ENCODE peak calls at places on chromosomes 7 and 10, in eight cellular contexts. V is adrenal gland; M is CD8-positive, alpha-beta memory T cell; I is uterus; N is BE2C; K is IMR-90; D is heart right ventricle; Y is stomach. T is an unnamed sample.

GRCh38 chr7:156082048-156082447 is 269.8 kb upstream of the SHH start:
- DNase-seq in V (no peak), M (no peak), I (no peak), N (no peak), K (no peak), D (no peak), Y (no peak), T (no peak)

GRCh38 chr7:158055726-158056510 is 531.7 kb downstream of the PTPRN2 start:
- DNase-seq in V (no peak), M (peak; percentile 23), I (no peak), N (no peak), K (no peak), D (no peak), Y (no peak), T (no peak)

GRCh38 chr7:27178366-27178765 is 4.2 kb upstream of the HOXA10 start:
- DNase-seq in V (no peak), M (no peak), I (peak; percentile 65), N (no peak), K (no peak), D (no peak), Y (no peak), T (no peak)

GRCh38 chr7:34080513-34080912 is 175.2 kb downstream of the BMPER start:
- DNase-seq in V (no peak), M (no peak), I (no peak), N (no peak), K (peak; percentile 48), D (no peak), Y (no peak), T (no peak)

GRCh38 chr7:2804227-2804763 is 39.8 kb downstream of the GNA12 start:
- DNase-seq in V (no peak), M (no peak), I (no peak), N (no peak), K (no peak), D (no peak), Y (no peak), T (no peak)

GRCh38 chr7:87926581-87927461 is 7.2 kb upstream of the ADAM22 start:
- DNase-seq in V (no peak), M (no peak), I (no peak), N (no peak), K (no peak), D (no peak), Y (no peak), T (no peak)

GRCh38 chr7:13904689-13905088 is 84.8 kb downstream of the ETV1 start:
- DNase-seq in V (no peak), M (no peak), I (no peak), N (no peak), K (peak; percentile 77), D (no peak), Y (no peak), T (no peak)

GRCh38 chr7:19269301-19269700 is 124.1 kb upstream of the FERD3L start:
- DNase-seq in V (no peak), M (no peak), I (no peak), N (no peak), K (no peak), D (no peak), Y (no peak), T (peak; percentile 68)

GRCh38 chr10:16891375-16892313 is 74.4 kb upstream of the RSU1 start:
- DNase-seq in V (peak; percentile 21), M (peak; percentile 62), I (peak; percentile 67), N (peak; percentile 50), K (peak; percentile 82), D (peak; percentile 66), Y (peak; percentile 29), T (no peak)

GRCh38 chr7:107179326-107180163 is 10.7 kb downstream of the HBP1 start:
- DNase-seq in V (no peak), M (no peak), I (no peak), N (no peak), K (peak; percentile 43), D (no peak), Y (no peak), T (no peak)

GRCh38 chr7:2759736-2760097 is 71.7 kb downstream of the AMZ1 start:
- DNase-seq in V (peak; percentile 60), M (no peak), I (no peak), N (no peak), K (no peak), D (no peak), Y (peak; percentile 49), T (no peak)

GRCh38 chr7:65251851-65252620 is 121.6 kb upstream of the ZNF92 start:
- DNase-seq in V (peak; percentile 49), M (no peak), I (peak; percentile 25), N (peak; percentile 79), K (peak; percentile 19), D (peak; percentile 29), Y (peak; percentile 56), T (peak; percentile 39)

GRCh38 chr7:100169147-100169850 is 882 bp upstream of the GAL3ST4 start:
- DNase-seq in V (no peak), M (no peak), I (no peak), N (no peak), K (no peak), D (no peak), Y (no peak), T (no peak)

GRCh38 chr7:100170111-100170897 is 1.9 kb upstream of the GAL3ST4 start:
- DNase-seq in V (no peak), M (peak; percentile 40), I (no peak), N (no peak), K (no peak), D (no peak), Y (no peak), T (no peak)

GRCh38 chr7:100171840-100172239 is 3.4 kb upstream of the GAL3ST4 start:
- DNase-seq in V (no peak), M (no peak), I (no peak), N (no peak), K (no peak), D (no peak), Y (no peak), T (no peak)

GRCh38 chr7:100173806-100174495 is 3.2 kb downstream of the GPC2 start:
- DNase-seq in V (no peak), M (no peak), I (no peak), N (no peak), K (no peak), D (no peak), Y (no peak), T (no peak)

DNA sequence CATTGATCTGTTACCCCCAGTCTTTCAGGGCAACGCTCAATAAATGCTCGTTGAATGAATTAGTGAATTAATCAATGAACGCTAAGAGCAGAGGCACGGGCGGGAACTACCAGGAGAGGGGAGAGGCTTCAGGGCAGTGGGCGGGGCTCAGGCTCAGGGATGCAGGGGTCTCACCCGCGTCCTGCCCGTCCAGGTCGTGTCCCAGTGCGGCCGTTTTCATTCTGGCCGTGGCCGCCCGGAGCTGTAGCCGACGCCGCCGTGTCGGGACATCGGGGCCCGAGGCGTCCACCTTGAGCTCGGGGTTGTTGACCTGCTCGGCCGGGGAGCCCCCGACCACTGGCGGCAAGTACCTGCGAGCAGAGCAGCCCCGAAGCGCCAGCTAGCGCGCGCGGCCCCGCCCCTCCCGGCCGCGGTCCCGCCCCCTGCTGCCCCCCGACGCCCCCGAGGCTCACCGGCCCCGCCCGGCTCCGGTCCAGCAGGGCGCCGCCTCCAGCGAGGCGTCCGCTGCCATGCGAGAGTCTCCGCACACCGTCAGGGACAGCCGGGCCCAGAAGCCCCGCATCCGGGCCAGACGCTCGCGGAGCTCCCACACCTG is 2.8 kb upstream of the GAL3ST4 start:
- DNase-seq in V (no peak), M (peak; percentile 69), I (no peak), N (peak; percentile 34), K (no peak), D (no peak), Y (no peak), T (no peak)
- H3K4me3 ChIP-seq in V (no peak overlapping the region), M (peak overlapping the region; percentile 36), I (peak overlapping the region; percentile 18), N (peak overlapping the region; percentile 40), K (no peak overlapping the region), D (peak overlapping the region; percentile 34), Y (peak overlapping the region; percentile 49), T (no peak overlapping the region)

DNA sequence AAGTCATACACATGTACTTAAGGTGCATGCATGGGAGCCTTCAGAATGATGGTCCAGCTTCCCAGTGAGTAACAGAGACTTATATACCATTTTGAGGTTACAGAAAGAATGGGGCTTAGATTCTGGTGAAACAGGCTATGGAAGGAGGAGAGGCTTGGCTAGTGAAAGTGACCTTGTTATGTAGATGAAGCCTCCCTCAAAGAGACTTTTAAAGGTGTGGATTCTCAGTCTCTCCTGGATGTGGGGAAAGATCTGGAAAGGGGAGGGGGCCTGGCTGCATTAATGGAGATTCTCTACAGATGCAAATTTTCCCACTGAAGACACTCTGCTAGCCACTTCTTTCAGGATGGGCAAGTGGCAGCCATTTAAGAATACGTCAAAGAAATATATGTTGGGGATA is 5.5 kb downstream of the RASSF4 start:
- DNase-seq in V (no peak), M (no peak), I (no peak), N (no peak), K (no peak), D (peak; percentile 1), Y (no peak), T (no peak)
- H3K4me1 ChIP-seq in V (peaks cover 54% of the 10 kb centered on the region), M (peaks cover 40% of the 10 kb centered on the region), I (peaks cover 5% of the 10 kb centered on the region), N (peaks cover 9% of the 10 kb centered on the region), K (peaks cover 37% of the 10 kb centered on the region), D (peaks cover 98% of the 10 kb centered on the region), Y (peaks cover 90% of the 10 kb centered on the region), T (peaks cover 59% of the 10 kb centered on the region)

DNA sequence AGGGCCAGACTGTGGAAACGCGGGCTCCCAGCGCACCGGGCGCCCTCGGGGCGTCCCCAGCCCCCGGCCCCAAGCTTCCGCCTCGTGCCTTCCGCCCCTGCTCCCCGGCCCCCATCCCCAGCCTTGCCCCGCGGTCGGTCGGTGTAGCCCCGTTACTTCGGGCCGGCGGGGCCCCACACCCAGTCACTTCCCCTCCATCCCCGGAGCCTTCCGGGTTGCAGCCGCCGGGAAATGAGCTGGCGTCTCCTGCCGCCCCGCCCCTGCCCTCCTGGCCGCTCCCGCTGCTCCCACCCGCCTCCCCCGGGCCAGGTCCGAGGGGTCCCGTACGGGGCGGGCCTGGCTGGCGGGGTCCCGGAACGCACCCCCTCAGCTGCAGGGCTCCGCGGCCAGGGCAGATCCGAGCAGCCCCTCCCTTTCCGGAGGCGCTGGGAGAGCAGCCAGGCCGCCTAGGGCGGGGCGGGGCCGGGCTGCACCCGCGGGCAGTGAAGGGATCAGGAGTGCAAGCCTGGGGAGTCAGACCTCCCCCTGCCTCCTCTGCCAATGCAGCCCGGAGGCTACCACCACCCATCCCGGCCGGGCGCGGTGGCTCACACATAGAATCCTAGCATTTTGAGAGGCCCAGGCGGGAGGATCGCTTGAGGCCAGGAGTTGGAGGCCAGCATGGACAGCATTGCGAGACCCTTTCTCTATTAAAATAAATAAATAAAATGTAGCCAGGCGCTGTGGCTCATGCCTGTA is 709 bp downstream of the ARPC1B start:
- DNase-seq in V (peak; percentile 79), M (peak; percentile 79), I (peak; percentile 63), N (peak; percentile 72), K (peak; percentile 41), D (peak; percentile 81), Y (peak; percentile 80), T (peak; percentile 73)
- H3K4me3 ChIP-seq in V (peak overlapping the region; percentile 49), M (peak overlapping the region; percentile 83), I (peak overlapping the region; percentile 74), N (peak overlapping the region; percentile 67), K (peak overlapping the region; percentile 93), D (peak overlapping the region; percentile 86), Y (peak overlapping the region; percentile 94), T (peak overlapping the region; percentile 79)

GRCh38 chr10:80459047-80459865 is 5.1 kb downstream of the TSPAN14 start:
- DNase-seq in V (no peak), M (peak; percentile 82), I (peak; percentile 36), N (peak; percentile 37), K (no peak), D (peak; percentile 53), Y (peak; percentile 75), T (peak; percentile 79)
- H3K4me1 ChIP-seq in V (peaks cover 70% of the 10 kb centered on the region), M (peaks cover 86% of the 10 kb centered on the region), I (peaks cover 20% of the 10 kb centered on the region), N (peaks cover 21% of the 10 kb centered on the region), K (peaks cover 47% of the 10 kb centered on the region), D (peaks cover 76% of the 10 kb centered on the region), Y (peaks cover 94% of the 10 kb centered on the region), T (peaks cover 91% of the 10 kb centered on the region)